ENCODE peak calls at places on chromosome 19, in six cellular contexts. C, R, T, J, I and K are unnamed samples.

GRCh38 chr19:45066921-45067661 is 9.2 kb downstream of the ZNF296 start:
- DNase-seq in T (no peak), C (no peak), R (no peak), J (no peak), I (no peak), K (peak; percentile 43)

GRCh38 chr19:3765121-3765520 is 2.6 kb downstream of the MRPL54 start:
- DNase-seq in I (no peak), C (no peak), R (no peak), T (no peak), J (no peak), K (no peak)

GRCh38 chr19:55173717-55174409 is 6.2 kb downstream of the SYT5 start:
- DNase-seq in I (peak; percentile 78), C (peak; percentile 94), J (peak; percentile 89), R (no peak), T (no peak), K (peak; percentile 70)

GRCh38 chr19:1000095-1000494 is at the start of gene GRIN3B:
- DNase-seq in J (peak; percentile 90), I (peak; percentile 76), R (peak; percentile 15), C (peak; percentile 43), T (no peak), K (peak; percentile 70)

GRCh38 chr19:19461671-19462622 is 53.4 kb downstream of the TSSK6 start:
- DNase-seq in T (no peak), C (peak; percentile 9), I (peak; percentile 93), J (peak; percentile 85), R (peak; percentile 36), K (peak; percentile 82)

GRCh38 chr19:2743099-2743498 is 3.3 kb upstream of the SLC39A3 start:
- DNase-seq in C (no peak), T (no peak), J (no peak), R (no peak), I (no peak), K (no peak)

GRCh38 chr19:17333611-17334413 is 843 bp downstream of the ANO8 start:
- DNase-seq in C (peak; percentile 81), R (no peak), J (peak; percentile 50), I (no peak), T (no peak), K (peak; percentile 55)

GRCh38 chr19:42764836-42765235 is 642 bp downstream of the PSG8 start:
- DNase-seq in J (no peak), I (no peak), C (no peak), R (no peak), T (no peak), K (no peak)

GRCh38 chr19:31314849-31315620 is 34.2 kb downstream of the TSHZ3 start:
- DNase-seq in C (no peak), T (no peak), J (peak; percentile 56), R (no peak), I (no peak), K (no peak)

GRCh38 chr19:6378036-6378435 is 2.3 kb upstream of the PSPN start:
- DNase-seq in I (no peak), J (peak; percentile 27), R (no peak), C (no peak), T (no peak), K (no peak)

GRCh38 chr19:46296722-46297431 is at the start of gene HIF3A:
- DNase-seq in J (peak; percentile 98), I (peak; percentile 75), C (peak; percentile 49), R (no peak), T (peak; percentile 11), K (peak; percentile 81)

GRCh38 chr19:58021541-58022282 is 12.1 kb upstream of the ZSCAN1 start:
- DNase-seq in C (no peak), R (peak; percentile 79), T (peak; percentile 8), I (no peak), J (peak; percentile 69), K (peak; percentile 64)

GRCh38 chr19:8224394-8225145 is 15.4 kb downstream of the CERS4 start:
- DNase-seq in I (no peak), J (no peak), T (no peak), C (no peak), R (no peak), K (peak; percentile 7)

GRCh38 chr19:33580026-33580644 is 41.6 kb upstream of the CHST8 start:
- DNase-seq in T (no peak), R (no peak), I (no peak), J (no peak), C (peak; percentile 81), K (no peak)

GRCh38 chr19:48381178-48381950 is 10.0 kb downstream of the KDELR1 start:
- DNase-seq in T (no peak), C (no peak), I (no peak), J (no peak), R (no peak), K (no peak)

GRCh38 chr19:43371909-43372308 is 18.4 kb downstream of the CD177 start:
- DNase-seq in J (no peak), C (no peak), I (no peak), R (no peak), T (no peak), K (no peak)